ENCODE peak calls at places on chromosome 15, in ten cellular contexts. Z is body of pancreas, U is fibroblast of pulmonary artery, C is tibial artery, H is fibroblast of lung, G is brain microvascular endothelial cell, D is fibroblast of villous mesenchyme, O is astrocyte, Y is fibroblast of the aortic adventitia, S is AG10803. B is an unnamed sample.

GRCh38 chr15:35000511-35000910 is 12.4 kb upstream of the ZNF770 start:
- DNase-seq in Z (peak; percentile 69), D (peak; percentile 79), Y (peak; percentile 80), H (peak; percentile 84), G (peak; percentile 34), U (peak; percentile 72), O (peak; percentile 77), C (no peak), S (peak; percentile 87), B (peak; percentile 56)

GRCh38 chr15:40939909-40940801 is 11.0 kb downstream of the DLL4 start:
- DNase-seq in S (no peak), H (no peak), Y (no peak), U (no peak), D (no peak), C (peak; percentile 39), Z (no peak), O (no peak), G (no peak), B (no peak)

GRCh38 chr15:71784719-71785118 is 25.6 kb upstream of the NR2E3 start:
- DNase-seq in C (no peak), U (no peak), Y (no peak), D (no peak), S (no peak), H (no peak), O (no peak), Z (no peak), G (no peak), B (no peak)

GRCh38 chr15:67165653-67166260 is 88.7 kb downstream of the AAGAB start:
- DNase-seq in S (no peak), O (peak; percentile 94), D (no peak), H (peak; percentile 94), Y (peak; percentile 86), U (peak; percentile 56), G (peak; percentile 77), Z (no peak), C (no peak), B (no peak)

GRCh38 chr15:100114100-100114499 is 227.7 kb downstream of the ADAMTS17 start:
- DNase-seq in G (peak; percentile 95), Y (peak; percentile 96), C (peak; percentile 82), S (peak; percentile 79), O (peak; percentile 97), H (peak; percentile 98), Z (peak; percentile 74), U (peak; percentile 96), D (peak; percentile 87), B (no peak)

GRCh38 chr15:83170474-83171165 is 37.0 kb downstream of the HDGFL3 start:
- DNase-seq in Z (no peak), D (peak; percentile 64), G (no peak), Y (no peak), C (no peak), H (peak; percentile 72), U (peak; percentile 7), S (peak; percentile 24), O (peak; percentile 68), B (no peak)

GRCh38 chr15:81575436-81576123 is 201.6 kb upstream of the TMC3 start:
- DNase-seq in H (no peak), S (no peak), C (no peak), D (no peak), U (peak; percentile 6), Y (no peak), O (no peak), G (peak; percentile 35), Z (no peak), B (no peak)

GRCh38 chr15:83115410-83115809 is 8.0 kb downstream of the TM6SF1 start:
- DNase-seq in H (no peak), C (no peak), D (no peak), Y (no peak), Z (no peak), G (no peak), U (no peak), O (no peak), S (no peak), B (no peak)

GRCh38 chr15:25176616-25176923 is 221.8 kb downstream of the SNRPN start:
- DNase-seq in U (no peak), S (no peak), H (no peak), O (no peak), C (no peak), G (no peak), D (no peak), Y (no peak), Z (no peak), B (no peak)

GRCh38 chr15:28128036-28128435 is 28.9 kb upstream of the OCA2 start:
- DNase-seq in H (no peak), Z (peak; percentile 36), U (no peak), G (no peak), S (no peak), D (no peak), O (no peak), C (peak; percentile 64), Y (no peak), B (no peak)

GRCh38 chr15:74525328-74525727 is 15.7 kb upstream of the ARID3B start:
- DNase-seq in O (no peak), G (no peak), D (no peak), Y (peak; percentile 82), U (peak; percentile 86), H (no peak), C (no peak), Z (no peak), S (no peak), B (no peak)

GRCh38 chr15:38522922-38523321 is 41.7 kb downstream of the RASGRP1 start:
- DNase-seq in Y (no peak), C (no peak), O (no peak), U (no peak), S (no peak), H (no peak), D (no peak), G (no peak), Z (no peak), B (no peak)
- TF ChIP-seq CTCF in Y (no peak), C (no peak), O (no peak), U (no peak), S (no peak), H (no peak), D (no peak), G (no peak), Z (no peak), B (no peak)

DNA sequence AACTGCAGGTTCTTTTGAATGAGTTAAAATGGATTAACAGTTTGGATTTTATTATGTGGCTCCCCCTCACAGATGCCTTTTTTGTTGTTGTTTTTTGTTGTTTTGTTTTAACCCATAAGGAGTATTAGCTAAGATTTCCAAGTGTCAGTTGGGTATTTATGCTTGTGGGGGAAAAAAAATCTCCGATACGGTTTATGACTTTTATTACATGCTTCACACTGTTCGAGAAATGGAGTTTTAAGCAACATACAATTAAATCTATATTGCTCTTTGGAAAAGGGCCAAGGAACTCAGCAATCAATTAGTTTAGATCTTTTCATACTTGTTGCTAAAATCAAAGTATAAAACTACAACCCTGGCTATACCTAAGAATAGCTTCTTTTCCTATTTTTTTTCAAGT is 15.9 kb downstream of the NR2F2 start:
- DNase-seq in S (no peak), U (no peak), D (peak; percentile 56), C (no peak), Z (no peak), H (no peak), G (no peak), O (no peak), Y (no peak), B (no peak)
- TF ChIP-seq CTCF in S (no peak), U (no peak), D (no peak), C (no peak), Z (no peak), H (no peak), G (no peak), O (no peak), Y (no peak), B (no peak)

DNA sequence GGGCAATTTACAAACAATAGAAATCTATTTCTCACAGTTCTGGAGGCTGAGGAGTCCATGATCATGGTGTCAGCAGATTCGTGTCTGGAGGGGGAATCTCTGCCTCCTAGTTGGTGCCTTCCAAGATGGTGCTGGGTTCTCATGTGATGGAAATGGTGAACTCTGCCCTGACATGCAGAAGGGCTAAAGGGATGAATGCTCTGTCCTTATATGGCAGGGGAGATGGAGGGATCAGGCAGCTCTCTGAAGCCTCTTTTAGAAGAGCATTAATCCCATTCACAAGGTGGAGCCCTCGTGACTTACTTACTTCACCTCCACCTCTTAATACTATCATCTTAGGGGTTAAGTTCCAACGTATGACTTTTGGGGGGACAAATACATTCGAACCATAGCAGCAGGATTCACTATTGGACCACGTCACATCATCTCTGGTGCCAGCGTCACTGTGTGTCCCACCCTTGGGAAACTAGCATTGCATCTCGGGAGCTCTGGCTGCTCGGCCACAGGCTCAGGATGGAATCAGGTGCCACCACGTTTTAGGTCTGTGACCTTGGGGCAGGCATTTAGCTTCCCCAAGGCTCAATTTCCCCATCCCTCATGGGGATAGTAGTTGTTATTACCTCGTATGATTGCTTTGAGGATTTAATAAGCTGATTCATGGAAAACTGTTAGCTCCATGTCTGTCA is 53.0 kb downstream of the SV2B start:
- DNase-seq in D (no peak), G (no peak), Y (no peak), Z (no peak), H (no peak), S (no peak), U (no peak), C (no peak), O (no peak), B (no peak)
- TF ChIP-seq CTCF in D (no peak), G (no peak), Y (no peak), Z (no peak), H (no peak), S (no peak), U (no peak), C (no peak), O (no peak), B (no peak)

GRCh38 chr15:97976129-97976528 is 15.6 kb downstream of the ARRDC4 start:
- DNase-seq in Z (no peak), U (no peak), C (no peak), G (no peak), H (no peak), D (no peak), Y (no peak), S (no peak), O (no peak), B (no peak)

GRCh38 chr15:97979131-97979502 is 18.6 kb downstream of the ARRDC4 start:
- DNase-seq in H (no peak), U (no peak), D (no peak), G (no peak), Y (no peak), S (no peak), C (no peak), Z (no peak), O (no peak), B (no peak)

GRCh38 chr15:97978408-97979130 is 18.1 kb downstream of the ARRDC4 start:
- DNase-seq in D (peak; percentile 20), Y (peak; percentile 86), S (peak; percentile 50), G (no peak), U (no peak), Z (peak; percentile 81), C (no peak), O (no peak), H (peak; percentile 53), B (no peak)

GRCh38 chr15:97976766-97977503 is 16.4 kb downstream of the ARRDC4 start:
- DNase-seq in Z (no peak), D (no peak), H (no peak), G (no peak), O (no peak), U (no peak), C (no peak), Y (no peak), S (no peak), B (no peak)

DNA sequence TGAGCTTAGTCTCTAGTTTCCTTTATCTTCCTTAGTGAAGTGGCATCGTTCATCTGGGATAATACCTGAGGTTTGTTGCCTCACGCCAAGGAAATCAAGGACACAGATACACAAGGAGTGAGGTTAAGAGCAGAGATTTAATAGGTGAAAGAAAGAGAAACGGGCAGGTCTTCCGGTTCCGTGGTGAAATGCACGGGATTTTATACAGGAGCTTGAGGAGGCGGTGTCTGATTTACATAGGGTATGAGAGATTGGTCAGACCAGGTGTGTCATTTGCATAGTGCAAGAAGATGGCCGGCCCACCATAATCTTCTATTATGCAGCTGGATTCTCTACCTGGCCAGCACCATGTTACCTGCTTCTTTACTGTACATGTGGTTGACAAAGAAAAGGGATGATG is 17.2 kb downstream of the ARRDC4 start:
- DNase-seq in Z (peak; percentile 86), G (no peak), Y (no peak), U (no peak), S (no peak), C (no peak), O (no peak), H (no peak), D (no peak), B (no peak)
- TF ChIP-seq CTCF in Z (no peak), G (no peak), Y (no peak), U (no peak), S (no peak), C (no peak), O (no peak), H (no peak), D (no peak), B (no peak)